ENCODE peak calls at places on chromosomes 5 and 9, in seven cellular contexts. E, M, W, N, I, O and Z are unnamed samples.

GRCh38 chr5:61631438-61631941 is 299.4 kb downstream of the ZSWIM6 start:
- DNase-seq in O (peak; percentile 61), E (peak; percentile 58), I (no peak), M (no peak), N (no peak), W (peak; percentile 58), Z (no peak)

GRCh38 chr9:135085830-135086546 is 1.5 kb upstream of the OLFM1 start:
- DNase-seq in O (peak; percentile 88), I (peak; percentile 81), N (peak; percentile 2), E (peak; percentile 78), M (peak; percentile 67), W (peak; percentile 81), Z (peak; percentile 22)

GRCh38 chr5:2756764-2757163 is 5.3 kb upstream of the IRX2 start:
- DNase-seq in O (no peak), E (no peak), W (peak; percentile 52), M (no peak), I (no peak), N (no peak), Z (no peak)

GRCh38 chr9:96758845-96759673 is 18.8 kb downstream of the ZNF510 start:
- DNase-seq in I (no peak), M (no peak), E (no peak), N (no peak), O (no peak), W (no peak), Z (no peak)

GRCh38 chr9:22026696-22027095 is 17.6 kb upstream of the CDKN2B start:
- DNase-seq in E (no peak), N (no peak), O (no peak), W (no peak), I (no peak), M (no peak), Z (no peak)

GRCh38 chr5:55994502-55994997 is at the start of gene IL6ST:
- DNase-seq in W (peak; percentile 83), I (peak; percentile 60), O (no peak), N (no peak), M (no peak), E (peak; percentile 64), Z (no peak)

GRCh38 chr9:1647776-1648175 is 367.4 kb upstream of the SMARCA2 start:
- DNase-seq in E (no peak), O (no peak), N (no peak), W (no peak), M (no peak), I (no peak), Z (no peak)

GRCh38 chr5:172028167-172028566 is 21.7 kb upstream of the FBXW11 start:
- DNase-seq in W (no peak), M (no peak), N (no peak), O (no peak), E (no peak), I (no peak), Z (no peak)

GRCh38 chr5:127256886-127257597 is 33.6 kb upstream of the MEGF10 start:
- DNase-seq in W (no peak), N (no peak), M (no peak), I (no peak), O (no peak), E (no peak), Z (no peak)

GRCh38 chr5:462051-462481 is 19.1 kb downstream of the EXOC3 start:
- DNase-seq in N (no peak), O (no peak), E (peak; percentile 5), I (no peak), M (no peak), W (no peak), Z (no peak)

GRCh38 chr5:108560581-108560980 is 178.7 kb upstream of the FBXL17 start:
- DNase-seq in E (peak; percentile 47), O (no peak), I (no peak), N (no peak), W (no peak), M (no peak), Z (no peak)

GRCh38 chr9:15293727-15294405 is 13.2 kb downstream of the TTC39B start:
- DNase-seq in I (no peak), E (no peak), M (no peak), W (no peak), N (no peak), O (no peak), Z (no peak)

GRCh38 chr9:110048976-110049698 is 158.8 kb downstream of the C9orf152 start:
- DNase-seq in E (no peak), I (peak; percentile 35), N (no peak), O (no peak), W (no peak), M (no peak), Z (no peak)

GRCh38 chr5:30808996-30809395 is 384.5 kb upstream of the CDH6 start:
- DNase-seq in M (no peak), N (no peak), E (no peak), W (peak; percentile 28), O (no peak), I (no peak), Z (peak; percentile 35)

GRCh38 chr5:30802961-30803705 is 390.4 kb upstream of the CDH6 start:
- DNase-seq in M (no peak), O (no peak), W (no peak), E (no peak), I (no peak), N (no peak), Z (no peak)

GRCh38 chr5:30809907-30810306 is 383.6 kb upstream of the CDH6 start:
- DNase-seq in O (no peak), E (no peak), M (no peak), I (no peak), W (no peak), N (no peak), Z (peak; percentile 4)

GRCh38 chr5:30804739-30805313 is 388.7 kb upstream of the CDH6 start:
- DNase-seq in E (no peak), I (no peak), M (no peak), N (no peak), W (no peak), O (no peak), Z (no peak)
- TF ChIP-seq CTCF in E (peak; percentile 31), I (no peak), M (no peak), N (no peak), W (no peak), O (no peak), Z (peak; percentile 5)

GRCh38 chr9:112025886-112026285 is 129.3 kb downstream of the UGCG start:
- DNase-seq in E (no peak), N (no peak), M (no peak), I (no peak), W (no peak), O (no peak), Z (no peak)
- H3K4me3 ChIP-seq in E (no peak overlapping the region), N (no peak overlapping the region), M (no peak overlapping the region), I (no peak overlapping the region), W (no peak overlapping the region), O (no peak overlapping the region), Z (no peak overlapping the region)

DNA sequence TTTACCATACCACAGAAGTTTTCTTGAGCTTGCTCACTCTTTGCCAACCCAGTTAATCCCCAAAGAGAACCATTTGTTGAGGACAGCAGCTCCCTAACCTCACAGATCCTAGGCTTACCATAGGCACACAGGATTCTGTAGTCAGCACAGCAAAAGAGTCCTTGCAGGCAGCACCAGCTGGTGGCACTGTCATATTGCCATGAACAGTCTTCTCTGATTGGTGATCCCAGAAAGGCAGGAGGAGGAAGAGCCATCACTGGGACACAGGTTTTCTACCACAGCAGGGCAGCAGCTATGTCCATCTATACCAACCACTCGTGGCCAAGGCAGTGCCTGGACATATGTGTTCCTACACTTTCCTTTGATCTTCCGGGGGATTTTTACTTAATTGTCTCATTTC is 297.1 kb upstream of the CD180 start:
- DNase-seq in E (peak; percentile 49), O (no peak), I (no peak), M (peak; percentile 44), N (no peak), W (peak; percentile 52), Z (peak; percentile 36)
- TF ChIP-seq CTCF in E (peak; percentile 38), O (no peak), I (no peak), M (no peak), N (peak; percentile 24), W (peak; percentile 19), Z (peak; percentile 68)

GRCh38 chr9:129665008-129665771 is at the start of gene PRRX2:
- DNase-seq in M (no peak), W (peak; percentile 60), I (peak; percentile 49), N (no peak), O (no peak), E (peak; percentile 71), Z (no peak)
- H3K4me3 ChIP-seq in M (no peak within 1 kb of the TSS), W (peak within 1 kb of the TSS; percentile 27), I (peak within 1 kb of the TSS; percentile 77), N (peak within 1 kb of the TSS; percentile 35), O (peak within 1 kb of the TSS; percentile 23), E (peak within 1 kb of the TSS; percentile 59), Z (no peak within 1 kb of the TSS)

DNA sequence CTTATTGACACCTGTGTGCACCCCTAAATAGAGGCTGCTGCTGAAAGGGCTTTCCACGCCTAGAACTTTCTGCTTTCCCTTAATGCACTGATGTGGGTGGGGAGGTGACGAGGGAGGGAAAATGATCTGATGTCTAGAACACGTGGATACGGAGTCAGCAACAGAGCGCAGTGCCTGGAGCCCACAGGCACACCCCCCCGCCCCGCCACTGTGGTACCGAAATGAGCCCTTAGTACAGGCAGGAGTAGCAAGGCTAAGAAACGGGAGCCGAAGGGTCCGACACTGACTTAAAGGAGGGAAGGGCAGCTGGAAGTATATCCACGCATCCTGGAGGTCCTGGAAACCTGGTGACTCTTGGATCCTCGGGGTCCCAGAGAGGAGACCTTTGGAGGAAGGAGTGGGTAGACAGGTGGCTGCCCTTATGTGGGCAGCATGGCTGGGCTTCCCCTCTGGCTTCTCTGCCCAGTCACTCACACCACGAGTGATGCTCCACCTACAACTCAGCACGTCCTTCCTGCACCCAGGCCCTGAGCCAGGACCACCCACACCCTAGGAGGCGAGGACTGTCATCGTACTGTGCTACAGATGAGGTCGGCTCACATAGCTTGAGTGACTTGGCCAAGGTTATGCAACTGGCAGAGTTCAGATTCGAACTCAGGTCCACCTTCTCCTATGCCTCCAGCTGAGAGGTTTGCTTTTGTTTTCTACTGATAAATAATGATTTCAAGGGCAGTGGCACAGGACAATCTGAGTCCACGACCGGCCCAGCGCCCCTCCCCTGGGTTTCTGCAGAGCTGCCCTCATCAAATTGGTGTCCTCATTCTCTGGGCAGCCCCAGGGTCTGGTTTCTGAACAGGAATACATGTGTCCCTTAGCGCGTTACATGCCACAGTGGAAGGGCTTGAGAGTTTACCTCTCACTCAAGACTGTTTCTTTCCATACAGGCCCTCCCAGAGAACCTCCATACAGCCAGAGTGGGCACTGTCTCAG is 4.7 kb upstream of the VAV2 start:
- DNase-seq in O (no peak), W (no peak), E (no peak), M (no peak), N (no peak), I (no peak), Z (no peak)
- TF ChIP-seq CTCF in O (no peak), W (no peak), E (no peak), M (no peak), N (no peak), I (no peak), Z (no peak)

DNA sequence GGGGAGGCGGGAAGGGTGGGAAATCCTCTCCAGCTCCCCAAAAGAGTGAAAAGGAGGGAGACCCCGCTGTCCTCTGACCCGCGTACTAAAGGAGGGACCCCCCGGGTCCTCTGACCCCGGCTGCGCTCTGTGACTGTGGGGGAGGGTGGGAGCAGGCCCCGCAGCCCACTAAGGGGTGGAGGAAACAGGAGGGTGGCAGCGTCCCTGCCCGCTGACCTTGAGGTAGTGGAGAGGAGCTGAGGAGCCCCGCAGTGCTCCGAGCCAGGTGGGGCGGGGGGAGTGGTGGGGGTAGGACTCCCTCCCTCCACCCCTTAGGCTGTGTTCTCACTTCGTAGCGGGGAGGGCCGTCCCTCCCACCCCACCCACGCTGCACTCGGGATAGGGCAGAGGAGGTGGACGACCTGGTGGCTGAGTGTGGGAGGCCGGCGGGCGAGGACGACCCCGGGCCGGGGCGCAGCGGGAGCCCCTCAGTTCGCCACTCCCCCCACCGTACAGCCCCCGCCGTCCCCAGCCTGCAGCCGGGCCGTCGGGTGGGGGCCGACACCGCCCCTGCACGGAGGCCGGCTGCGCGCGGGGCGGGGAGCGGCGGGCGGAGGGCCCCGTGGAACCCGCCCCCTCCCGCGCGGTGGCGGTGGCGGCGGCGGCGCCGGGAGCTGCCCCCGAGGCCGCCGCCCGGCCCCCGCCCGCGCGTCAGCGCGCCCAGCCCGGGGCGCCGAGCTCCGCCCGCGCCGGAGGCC is at the start of gene ADCY2:
- DNase-seq in W (no peak), N (no peak), E (no peak), O (peak; percentile 58), M (no peak), I (no peak), Z (no peak)
- H3K4me3 ChIP-seq in W (peak within 1 kb of the TSS; percentile 67), N (peak within 1 kb of the TSS; percentile 28), E (peak within 1 kb of the TSS; percentile 76), O (peak within 1 kb of the TSS; percentile 59), M (no peak within 1 kb of the TSS), I (peak within 1 kb of the TSS; percentile 41), Z (no peak within 1 kb of the TSS)